ENCODE peak calls at places on chromosomes 3 and 15, in ten cellular contexts. I, M, P, Z, G, F, S, A, N and Q are unnamed samples.

GRCh38 chr3:105827959-105828358 is 40.9 kb downstream of the CBLB start:
- DNase-seq in I (no peak), M (peak), P (no peak), Z (peak), G (no peak), F (peak), S (no peak), A (no peak), N (no peak), Q (no peak)

GRCh38 chr3:141152130-141152529 is 79.5 kb upstream of the PXYLP1 start:
- DNase-seq in I (no peak), M (no peak), P (no peak), Z (no peak), G (no peak), F (no peak), S (peak), A (no peak), N (no peak), Q (no peak)

GRCh38 chr3:124774305-124774673 is 44.0 kb downstream of the UMPS start:
- DNase-seq in I (no peak), M (peak), P (no peak), Z (no peak), G (no peak), F (no peak), S (no peak), A (no peak), N (no peak), Q (no peak)

GRCh38 chr15:98754283-98755022 is 106.1 kb downstream of the IGF1R start:
- DNase-seq in I (no peak), M (peak), P (no peak), Z (no peak), G (no peak), F (no peak), S (no peak), A (no peak), N (no peak), Q (no peak)

GRCh38 chr15:74238984-74239645 is 3.0 kb downstream of the CCDC33 start:
- DNase-seq in I (no peak), M (no peak), P (no peak), Z (no peak), G (no peak), F (no peak), S (no peak), A (no peak), N (no peak), Q (no peak)

GRCh38 chr15:91294795-91295194 is 194.7 kb downstream of the SV2B start:
- DNase-seq in I (no peak), M (no peak), P (no peak), Z (no peak), G (no peak), F (no peak), S (no peak), A (no peak), N (no peak), Q (no peak)

GRCh38 chr3:128858167-128858566 is 21.3 kb upstream of the ACAD9 start:
- DNase-seq in I (no peak), M (no peak), P (no peak), Z (no peak), G (no peak), F (no peak), S (no peak), A (no peak), N (no peak), Q (no peak)

GRCh38 chr15:92801774-92802464 is 98.2 kb upstream of the CHD2 start:
- DNase-seq in I (no peak), M (peak), P (no peak), Z (no peak), G (no peak), F (no peak), S (peak), A (peak), N (no peak), Q (no peak)

GRCh38 chr3:14405886-14406238 is 3.5 kb downstream of the SLC6A6 start:
- DNase-seq in I (no peak), M (no peak), P (no peak), Z (no peak), G (no peak), F (no peak), S (no peak), A (no peak), N (no peak), Q (no peak)

DNA sequence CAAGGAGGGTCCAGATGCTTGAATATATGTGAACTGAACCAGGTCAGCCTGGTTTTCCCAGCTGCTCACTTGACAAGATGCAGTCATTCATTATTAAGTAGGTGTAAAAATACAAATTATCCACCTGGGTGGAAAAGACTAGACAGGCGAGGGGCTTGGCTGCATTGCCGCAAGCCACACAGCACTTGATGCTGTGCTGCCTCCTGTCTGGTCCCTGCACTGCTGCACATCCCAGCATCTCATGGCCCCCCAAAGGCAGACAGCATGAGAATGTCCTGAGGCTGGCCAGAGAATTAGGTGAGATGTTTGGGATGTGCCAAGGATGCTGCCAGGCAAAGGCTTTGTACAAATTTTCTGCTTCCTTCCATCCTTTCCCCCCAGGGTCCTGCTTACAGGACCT is 115.0 kb downstream of the NTRK3 start:
- DNase-seq in I (no peak), M (no peak), P (no peak), Z (no peak), G (no peak), F (no peak), S (no peak), A (no peak), N (no peak), Q (no peak)
- TF ChIP-seq CTCF in I (no peak), M (no peak), P (peak), Z (no peak), G (no peak), F (no peak), S (no peak), A (no peak), N (no peak), Q (no peak)

GRCh38 chr3:172321035-172321434 is 127.2 kb downstream of the GHSR start:
- DNase-seq in I (no peak), M (peak), P (no peak), Z (no peak), G (no peak), F (no peak), S (no peak), A (no peak), N (no peak), Q (no peak)
- TF ChIP-seq CTCF in I (no peak), M (no peak), P (no peak), Z (no peak), G (no peak), F (no peak), S (no peak), A (no peak), N (no peak), Q (no peak)

DNA sequence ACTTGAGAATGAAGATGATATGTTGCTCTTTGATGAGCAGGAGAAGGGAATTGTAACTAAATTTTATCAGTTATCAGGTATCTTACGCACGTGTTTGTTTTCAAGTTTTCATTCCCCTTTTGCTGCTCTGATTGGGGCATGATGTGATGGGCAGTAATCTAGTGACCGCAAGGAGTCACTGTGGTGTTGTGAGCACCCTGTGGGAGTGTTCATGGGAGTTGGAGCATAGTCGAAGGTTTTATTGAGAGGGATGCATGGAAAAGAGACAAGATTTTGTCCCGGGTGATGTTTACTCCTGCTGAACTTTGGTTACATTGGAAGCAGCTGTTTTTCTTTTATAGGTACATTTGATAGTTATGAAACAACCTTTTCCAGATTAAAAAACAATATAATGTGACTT is 2.1 kb downstream of the FAN1 start:
- DNase-seq in I (no peak), M (peak), P (no peak), Z (no peak), G (no peak), F (no peak), S (no peak), A (peak), N (no peak), Q (no peak)
- TF ChIP-seq CTCF in I (no peak), M (peak), P (no peak), Z (peak), G (no peak), F (no peak), S (no peak), A (peak), N (no peak), Q (no peak)

GRCh38 chr3:20930034-20930433 is 744.0 kb upstream of the SGO1 start:
- DNase-seq in I (no peak), M (no peak), P (no peak), Z (no peak), G (no peak), F (no peak), S (no peak), A (no peak), N (no peak), Q (no peak)
- TF ChIP-seq CTCF in I (no peak), M (no peak), P (peak), Z (peak), G (no peak), F (peak), S (no peak), A (no peak), N (no peak), Q (no peak)

GRCh38 chr3:9930804-9931418 is 2.7 kb upstream of the CRELD1 start:
- DNase-seq in I (no peak), M (no peak), P (no peak), Z (no peak), G (no peak), F (no peak), S (no peak), A (no peak), N (no peak), Q (no peak)
- TF ChIP-seq CTCF in I (no peak), M (no peak), P (peak), Z (no peak), G (no peak), F (no peak), S (no peak), A (no peak), N (no peak), Q (no peak)

GRCh38 chr3:81214626-81215025 is 546.8 kb downstream of the GBE1 start:
- DNase-seq in I (no peak), M (peak), P (no peak), Z (no peak), G (no peak), F (no peak), S (no peak), A (no peak), N (no peak), Q (no peak)

GRCh38 chr3:81216192-81216591 is 545.3 kb downstream of the GBE1 start:
- DNase-seq in I (no peak), M (peak), P (no peak), Z (no peak), G (no peak), F (no peak), S (no peak), A (no peak), N (no peak), Q (no peak)

GRCh38 chr3:81218023-81218422 is 543.4 kb downstream of the GBE1 start:
- DNase-seq in I (no peak), M (no peak), P (no peak), Z (no peak), G (no peak), F (no peak), S (no peak), A (no peak), N (no peak), Q (no peak)
- TF ChIP-seq CTCF in I (no peak), M (peak), P (peak), Z (peak), G (no peak), F (no peak), S (no peak), A (no peak), N (no peak), Q (no peak)